ENCODE peak calls at places on chromosomes 4 and X, in six cellular contexts. L is kidney, F is A549, Q is pancreas, E is right lobe of liver, W is K562. U is an unnamed sample.

GRCh38 chr4:143375326-143376073 is 38.8 kb downstream of the GAB1 start:
- DNase-seq in E (no peak), Q (peak; percentile 25), W (peak; percentile 57), L (no peak), F (no peak), U (no peak)

GRCh38 chr4:128354205-128354821 is 66.7 kb upstream of the PGRMC2 start:
- DNase-seq in L (peak; percentile 79), W (peak; percentile 21), Q (peak; percentile 50), E (peak; percentile 60), F (peak; percentile 17), U (no peak)

GRCh38 chr4:133483600-133484246 is 334.6 kb downstream of the PCDH10 start:
- DNase-seq in E (no peak), W (no peak), L (no peak), Q (no peak), F (no peak), U (no peak)

GRCh38 chr4:81621490-81621889 is 149.8 kb upstream of the RASGEF1B start:
- DNase-seq in L (no peak), F (no peak), W (no peak), Q (no peak), E (no peak), U (no peak)

GRCh38 chrX:103453655-103454054 is 65.6 kb downstream of the RAB40A start:
- DNase-seq in F (peak; percentile 8), E (no peak), Q (no peak), W (no peak), L (no peak), U (no peak)

GRCh38 chrX:2608638-2609430 is 82.3 kb upstream of the CD99 start:
- DNase-seq in L (peak; percentile 96), F (peak; percentile 88), W (peak; percentile 90), E (peak; percentile 93), Q (peak; percentile 87), U (peak; percentile 96)

GRCh38 chr4:42391981-42392380 is 5.3 kb upstream of the SHISA3 start:
- DNase-seq in Q (no peak), W (no peak), L (no peak), E (no peak), F (no peak), U (no peak)

GRCh38 chr4:71004281-71004851 is 10.9 kb downstream of the DCK start:
- DNase-seq in E (no peak), W (no peak), Q (no peak), F (no peak), L (peak; percentile 66), U (no peak)

GRCh38 chr4:112167790-112168189 is 22.5 kb downstream of the FAM241A start:
- DNase-seq in Q (no peak), F (no peak), E (no peak), W (no peak), L (no peak), U (no peak)

GRCh38 chrX:45172890-45173289 is 27.8 kb downstream of the DIPK2B start:
- DNase-seq in L (no peak), Q (no peak), E (no peak), W (no peak), F (peak; percentile 38), U (no peak)

GRCh38 chrX:69503835-69504625 is at the start of gene NALF2:
- DNase-seq in W (peak; percentile 26), Q (peak; percentile 63), L (peak; percentile 85), F (peak; percentile 41), E (peak; percentile 75), U (peak; percentile 75)

GRCh38 chr4:73883306-73883705 is 14.1 kb downstream of the CXCL1 start:
- DNase-seq in F (no peak), Q (no peak), W (no peak), E (no peak), L (no peak), U (no peak)

GRCh38 chr4:128483816-128484215 is 196.2 kb upstream of the PGRMC2 start:
- DNase-seq in L (no peak), W (no peak), E (no peak), F (no peak), Q (no peak), U (no peak)

GRCh38 chrX:148290041-148290440 is 210.4 kb upstream of the AFF2 start:
- DNase-seq in L (no peak), F (no peak), E (no peak), W (no peak), Q (no peak), U (no peak)

GRCh38 chr4:186190456-186191265 is 706 bp upstream of the CYP4V2 start:
- DNase-seq in E (peak; percentile 66), W (peak; percentile 56), L (peak; percentile 89), Q (no peak), F (peak; percentile 33), U (peak; percentile 81)

GRCh38 chrX:48616575-48616974 is 19.3 kb downstream of the WDR13 start:
- DNase-seq in W (no peak), F (no peak), Q (no peak), L (no peak), E (no peak), U (no peak)

DNA sequence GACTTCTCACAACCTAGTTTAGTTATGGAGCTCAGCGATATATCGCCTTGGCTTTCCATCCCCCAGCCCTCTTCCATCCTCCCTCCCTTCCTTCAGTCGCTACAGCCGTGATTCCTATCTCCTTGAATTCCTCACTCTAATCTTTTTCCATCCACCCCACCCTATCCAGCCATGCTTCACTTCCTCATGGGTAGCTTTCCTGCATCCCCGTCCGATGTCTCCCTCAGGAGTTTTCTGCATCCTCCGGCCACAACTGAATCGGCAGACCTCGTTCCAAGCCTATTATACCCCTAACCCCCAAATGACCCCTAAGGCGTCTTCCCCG is 445 bp downstream of the SNX12 start:
- DNase-seq in L (no peak), E (no peak), F (no peak), W (no peak), Q (no peak), U (no peak)
- H3K27ac ChIP-seq in L (peak overlapping the region; percentile 88), E (peak overlapping the region; percentile 37), F (peak overlapping the region; percentile 91), W (peak overlapping the region; percentile 75), Q (peak overlapping the region; percentile 70), U (peak overlapping the region; percentile 65)

GRCh38 chr4:146040623-146041022 is 102.0 kb upstream of the ZNF827 start:
- DNase-seq in F (no peak), W (no peak), L (no peak), E (no peak), Q (no peak), U (no peak)
- TF ChIP-seq CTCF in F (no peak), W (no peak), L (no peak), E (no peak), Q (no peak), U (no peak)

DNA sequence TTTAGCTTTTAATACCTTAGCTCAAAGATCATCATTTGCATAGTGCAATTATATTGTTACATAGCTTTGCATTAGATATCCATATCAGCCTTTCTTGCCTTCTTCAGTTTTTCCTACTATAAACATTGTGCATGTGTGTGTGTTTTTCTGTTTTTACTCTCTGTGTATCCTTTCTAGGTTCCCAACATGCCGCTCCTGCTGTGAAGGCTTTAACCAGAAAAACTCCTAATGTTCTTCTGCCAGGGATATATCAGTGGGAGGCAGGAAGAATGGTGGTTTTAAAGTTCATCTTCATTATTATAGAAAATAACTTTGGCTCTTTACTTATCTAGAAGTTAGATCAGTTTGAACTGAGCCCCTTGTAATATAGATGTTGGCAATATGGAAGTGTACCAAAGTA is 61.2 kb downstream of the CPE start:
- DNase-seq in W (no peak), E (no peak), F (no peak), L (no peak), Q (no peak), U (no peak)
- H3K27ac ChIP-seq in W (no peak overlapping the region), E (no peak overlapping the region), F (no peak overlapping the region), L (no peak overlapping the region), Q (no peak overlapping the region), U (no peak overlapping the region)

DNA sequence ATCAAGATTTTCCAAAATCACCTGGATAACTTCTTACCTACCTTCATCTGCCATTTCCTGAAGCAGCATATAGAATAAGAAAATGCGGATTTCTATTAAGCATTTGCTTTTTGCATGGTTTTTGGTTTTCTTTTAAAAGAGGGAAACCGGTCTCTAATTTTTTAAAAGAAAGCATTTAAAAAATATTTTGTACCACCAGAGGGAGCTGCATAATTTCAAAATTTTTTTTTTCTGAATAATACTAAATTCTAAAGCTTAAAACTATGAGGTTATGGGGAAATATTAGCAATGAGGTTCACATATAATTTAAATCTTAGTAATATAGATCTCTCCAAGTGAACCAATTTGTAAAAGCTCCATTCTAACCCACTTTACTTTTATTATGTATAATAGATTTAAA is 137.7 kb upstream of the TENT5D start:
- DNase-seq in L (no peak), E (no peak), Q (no peak), W (no peak), F (no peak), U (no peak)
- TF ChIP-seq CTCF in L (no peak), E (no peak), Q (no peak), W (peak; percentile 28), F (peak; percentile 24), U (no peak)

DNA sequence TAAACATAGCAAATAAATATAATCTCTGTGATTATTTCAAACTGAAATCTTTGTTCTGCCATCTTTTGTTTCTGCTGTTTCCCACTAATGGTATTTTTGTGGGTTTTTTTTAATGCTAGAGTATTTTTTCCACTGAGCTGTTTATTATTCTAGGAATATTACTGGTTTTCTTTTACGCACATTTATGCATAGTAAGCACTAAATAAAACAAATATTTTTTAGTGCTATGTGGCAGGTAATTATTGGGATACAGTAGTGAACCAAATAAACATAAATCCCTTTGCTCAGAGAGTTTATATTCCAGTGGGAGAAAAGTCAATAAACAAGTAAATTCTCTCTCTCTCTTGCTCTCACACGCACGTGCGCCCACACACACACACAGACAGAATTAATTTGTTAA is 397.4 kb downstream of the PRDM5 start:
- DNase-seq in E (no peak), L (no peak), F (no peak), Q (no peak), W (no peak), U (no peak)
- H3K27ac ChIP-seq in E (no peak overlapping the region), L (no peak overlapping the region), F (no peak overlapping the region), Q (no peak overlapping the region), W (no peak overlapping the region), U (no peak overlapping the region)